ENCODE peak calls at places on chromosomes 1 and 21, in four cellular contexts. M is RWPE1, H is fibroblast of lung, X is neuronal stem cell. S is an unnamed sample.

GRCh38 chr1:192439373-192440025 is 122.7 kb downstream of the RGS21 start:
- DNase-seq in M (peak; percentile 79), H (peak; percentile 73), X (no peak), S (no peak)

GRCh38 chr1:13517193-13517812 is 3.5 kb upstream of the LRRC38 start:
- DNase-seq in M (no peak), H (no peak), X (peak; percentile 37), S (peak; percentile 5)

GRCh38 chr21:41684381-41685245 is 82.2 kb downstream of the RIPK4 start:
- DNase-seq in M (peak; percentile 75), H (peak; percentile 33), X (no peak), S (no peak)

GRCh38 chr1:164712131-164713031 is 153.4 kb downstream of the PBX1 start:
- DNase-seq in M (no peak), H (peak; percentile 58), X (no peak), S (no peak)

GRCh38 chr1:244780311-244780710 is 55.1 kb upstream of the COX20 start:
- DNase-seq in M (no peak), H (no peak), X (no peak), S (no peak)

GRCh38 chr1:197041486-197042353 is 25.3 kb downstream of the F13B start:
- DNase-seq in M (no peak), H (no peak), X (no peak), S (no peak)

GRCh38 chr21:34021726-34022125 is 51.7 kb upstream of the MRPS6 start:
- DNase-seq in M (no peak), H (no peak), X (no peak), S (no peak)

GRCh38 chr1:154974086-154974807 is at the start of gene CKS1B:
- DNase-seq in M (peak; percentile 99), H (peak; percentile 100), X (peak; percentile 100), S (peak; percentile 98)

GRCh38 chr1:183609313-183609712 is 19.1 kb upstream of the NCF2 start:
- DNase-seq in M (no peak), H (peak; percentile 71), X (no peak), S (no peak)

GRCh38 chr1:205229399-205229861 is 1.7 kb downstream of the TMCC2 start:
- DNase-seq in M (peak; percentile 98), H (peak; percentile 78), X (peak; percentile 47), S (peak; percentile 68)

GRCh38 chr1:19835573-19835972 is 20.5 kb upstream of the RNF186 start:
- DNase-seq in M (no peak), H (no peak), X (no peak), S (no peak)

GRCh38 chr1:246782120-246782900 is 58.1 kb downstream of the SCCPDH start:
- DNase-seq in M (no peak), H (peak; percentile 93), X (no peak), S (no peak)

GRCh38 chr1:210372931-210373627 is 44.4 kb downstream of the HHAT start:
- DNase-seq in M (no peak), H (no peak), X (no peak), S (no peak)

GRCh38 chr1:54403808-54404261 is 2.4 kb downstream of the SSBP3 start:
- DNase-seq in M (peak; percentile 39), H (peak; percentile 60), X (no peak), S (no peak)

GRCh38 chr1:216587715-216588114 is 135.5 kb downstream of the ESRRG start:
- DNase-seq in M (no peak), H (no peak), X (no peak), S (no peak)

GRCh38 chr1:25793585-25794170 is 6.3 kb upstream of the SELENON start:
- DNase-seq in M (no peak), H (peak; percentile 24), X (no peak), S (no peak)

GRCh38 chr21:41953831-41954653 is at the start of gene C2CD2:
- DNase-seq in M (peak; percentile 68), H (peak; percentile 71), X (peak; percentile 42), S (peak; percentile 77)

GRCh38 chr1:179010671-179011070 is 15.0 kb upstream of the FAM20B start:
- DNase-seq in M (no peak), H (no peak), X (no peak), S (no peak)

GRCh38 chr1:169689395-169689794 is 22.0 kb downstream of the SELL start:
- DNase-seq in M (no peak), H (no peak), X (no peak), S (no peak)

GRCh38 chr1:159188375-159188788 is 16.3 kb upstream of the ACKR1 start:
- DNase-seq in M (peak; percentile 34), H (peak; percentile 10), X (peak; percentile 85), S (peak; percentile 35)

GRCh38 chr1:44484155-44484688 is 79.2 kb downstream of the RNF220 start:
- DNase-seq in M (no peak), H (no peak), X (no peak), S (no peak)

GRCh38 chr1:244992833-244993232 is 128.5 kb upstream of the HNRNPU start:
- DNase-seq in M (no peak), H (no peak), X (no peak), S (no peak)

GRCh38 chr1:25563330-25564215 is 20.2 kb downstream of the LDLRAP1 start:
- DNase-seq in M (no peak), H (no peak), X (no peak), S (no peak)

GRCh38 chr1:52677407-52677806 is 20.7 kb downstream of the COA7 start:
- DNase-seq in M (no peak), H (no peak), X (no peak), S (no peak)

GRCh38 chr1:236185687-236186086 is 43.3 kb downstream of the GPR137B start:
- DNase-seq in M (no peak), H (no peak), X (no peak), S (no peak)

GRCh38 chr1:110418729-110419128 is 11.2 kb upstream of the LAMTOR5 start:
- DNase-seq in M (no peak), H (no peak), X (no peak), S (no peak)

GRCh38 chr1:233424727-233425222 is 97.3 kb downstream of the MAP3K21 start:
- DNase-seq in M (no peak), H (peak; percentile 2), X (no peak), S (no peak)

GRCh38 chr1:201753492-201753891 is 75.5 kb upstream of the IPO9 start:
- DNase-seq in M (no peak), H (no peak), X (no peak), S (no peak)

GRCh38 chr1:150545486-150546032 is 3.6 kb upstream of the ADAMTSL4 start:
- DNase-seq in M (no peak), H (no peak), X (no peak), S (no peak)

GRCh38 chr1:44628962-44629756 is 45.1 kb downstream of the TMEM53 start:
- DNase-seq in M (no peak), H (peak; percentile 98), X (no peak), S (no peak)

GRCh38 chr1:152392909-152393308 is 21.2 kb downstream of the CRNN start:
- DNase-seq in M (peak; percentile 46), H (no peak), X (no peak), S (no peak)

GRCh38 chr1:20698195-20698910 is 19.5 kb downstream of the KIF17 start:
- DNase-seq in M (peak; percentile 50), H (peak; percentile 34), X (no peak), S (no peak)

GRCh38 chr1:57471995-57472394 is 48.1 kb upstream of the DAB1 start:
- DNase-seq in M (no peak), H (no peak), X (no peak), S (no peak)
- H3K27ac ChIP-seq in M (no peak overlapping the region), H (no peak overlapping the region), X (no peak overlapping the region), S (no peak overlapping the region)

DNA sequence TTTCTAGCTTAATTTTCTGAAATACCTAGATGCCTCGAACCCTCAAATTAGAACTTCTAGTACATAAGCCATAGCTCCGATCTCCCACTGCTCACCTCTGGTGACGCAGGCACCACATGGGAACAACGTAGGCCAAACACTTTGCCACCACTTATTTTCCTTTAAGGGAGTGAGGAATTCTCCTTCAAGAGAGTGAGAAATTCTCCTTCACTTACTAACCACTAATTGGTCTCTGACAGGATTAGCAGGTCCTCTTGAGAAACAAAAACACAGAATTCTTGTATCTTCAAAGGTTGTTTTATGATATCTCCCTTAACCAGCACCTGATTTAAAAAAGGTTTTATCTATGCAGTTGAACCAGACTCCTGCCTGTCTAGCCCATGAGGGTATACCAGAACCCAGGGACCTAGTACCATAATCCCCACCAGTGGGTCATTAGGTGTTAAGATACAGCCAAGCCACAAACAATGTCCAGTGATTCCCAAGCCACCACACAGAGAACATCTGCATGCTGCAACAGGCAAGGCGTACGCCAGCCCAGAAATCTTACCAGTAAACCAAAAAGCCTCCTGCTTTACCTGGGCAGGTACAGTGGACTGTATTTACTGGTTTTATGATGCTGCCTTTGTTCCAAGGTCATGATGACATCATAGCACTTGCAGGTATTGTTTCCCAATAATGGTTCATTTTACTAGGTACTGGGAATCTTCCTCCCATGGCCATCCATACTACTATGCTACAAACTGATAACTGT is 20.3 kb upstream of the CXADR start:
- DNase-seq in M (peak; percentile 56), H (no peak), X (no peak), S (no peak)
- H3K27ac ChIP-seq in M (no peak overlapping the region), H (peak overlapping the region; percentile 46), X (no peak overlapping the region), S (no peak overlapping the region)

GRCh38 chr1:10472220-10473144 is at the start of gene DFFA:
- DNase-seq in M (peak; percentile 91), H (peak; percentile 97), X (peak; percentile 92), S (peak; percentile 93)

GRCh38 chr1:10474613-10475507 is at the start of gene PEX14:
- DNase-seq in M (peak; percentile 93), H (peak; percentile 77), X (peak; percentile 83), S (peak; percentile 83)

GRCh38 chr1:10479276-10479675 is 4.5 kb downstream of the PEX14 start:
- DNase-seq in M (no peak), H (no peak), X (no peak), S (no peak)

GRCh38 chr1:10473145-10473765 is 926 bp upstream of the DFFA start:
- DNase-seq in M (no peak), H (no peak), X (no peak), S (no peak)

DNA sequence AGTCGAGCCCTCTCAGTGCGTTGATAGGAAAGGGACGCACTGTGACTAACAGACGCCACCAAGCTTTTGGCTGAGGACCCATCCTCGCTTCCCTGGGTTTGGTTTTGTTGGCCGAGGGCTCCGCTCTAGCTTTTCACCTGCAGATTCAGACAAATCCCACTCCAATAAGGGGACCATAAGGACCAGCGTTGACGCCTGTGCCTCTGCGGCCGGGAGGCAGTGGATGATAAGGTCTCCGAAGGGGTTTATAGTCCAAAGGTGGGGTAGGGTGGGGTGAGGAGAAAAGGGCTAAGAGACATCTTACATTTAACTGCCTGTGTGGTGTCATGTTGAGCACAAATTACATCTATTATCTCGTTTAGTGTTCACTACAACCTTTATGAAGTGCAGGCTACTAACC is 760 bp downstream of the PEX14 start:
- DNase-seq in M (no peak), H (no peak), X (no peak), S (no peak)
- H3K27ac ChIP-seq in M (peak overlapping the region; percentile 80), H (peak overlapping the region; percentile 62), X (peak overlapping the region; percentile 63), S (no peak overlapping the region)

GRCh38 chr1:24481098-24481497 is 21.5 kb upstream of the RCAN3 start:
- DNase-seq in M (no peak), H (no peak), X (no peak), S (no peak)
- H3K27ac ChIP-seq in M (no peak overlapping the region), H (no peak overlapping the region), X (no peak overlapping the region), S (no peak overlapping the region)